ENCODE peak calls at places on chromosomes 12 and 14, in five cellular contexts. D, S, Z, Y and U are unnamed samples.

GRCh38 chr12:82517027-82517426 is 158.7 kb downstream of the METTL25 start:
- DNase-seq in D (no peak), S (peak; percentile 18), Z (no peak), Y (no peak), U (no peak)

GRCh38 chr14:72544615-72545387 is 349.1 kb downstream of the DPF3 start:
- DNase-seq in D (no peak), S (no peak), Z (no peak), Y (no peak), U (no peak)

GRCh38 chr12:4909397-4909733 is 340 bp upstream of the KCNA1 start:
- DNase-seq in D (no peak), S (no peak), Z (no peak), Y (no peak), U (no peak)

GRCh38 chr14:89771251-89771650 is 183.3 kb downstream of the EFCAB11 start:
- DNase-seq in D (peak; percentile 58), S (peak; percentile 32), Z (no peak), Y (peak; percentile 49), U (no peak)

GRCh38 chr12:127526925-127527324 is 740.0 kb upstream of the TMEM132C start:
- DNase-seq in D (no peak), S (no peak), Z (no peak), Y (no peak), U (no peak)

GRCh38 chr12:115404761-115405470 is 720.9 kb upstream of the TBX3 start:
- DNase-seq in D (peak; percentile 65), S (peak; percentile 83), Z (no peak), Y (peak; percentile 97), U (peak; percentile 70)

GRCh38 chr12:108495054-108495453 is 20.0 kb upstream of the FICD start:
- DNase-seq in D (no peak), S (peak; percentile 17), Z (no peak), Y (peak; percentile 17), U (no peak)

GRCh38 chr14:70061108-70061507 is 127.6 kb downstream of the SLC8A3 start:
- DNase-seq in D (no peak), S (no peak), Z (no peak), Y (no peak), U (no peak)

GRCh38 chr12:96208801-96209534 is 14.8 kb downstream of the ELK3 start:
- DNase-seq in D (no peak), S (peak; percentile 66), Z (no peak), Y (peak; percentile 70), U (no peak)

GRCh38 chr14:100677925-100678765 is 48.5 kb upstream of the DLK1 start:
- DNase-seq in D (peak; percentile 24), S (peak; percentile 89), Z (no peak), Y (peak; percentile 80), U (peak; percentile 78)

GRCh38 chr14:90893028-90893427 is 76.8 kb upstream of the TTC7B start:
- DNase-seq in D (no peak), S (no peak), Z (no peak), Y (no peak), U (no peak)

GRCh38 chr14:72699852-72700257 is 194.0 kb downstream of the DPF3 start:
- DNase-seq in D (peak; percentile 51), S (peak; percentile 91), Z (no peak), Y (peak; percentile 99), U (no peak)

GRCh38 chr14:99360774-99361595 is 89.0 kb upstream of the BCL11B start:
- DNase-seq in D (no peak), S (no peak), Z (no peak), Y (no peak), U (no peak)

GRCh38 chr12:57135487-57135886 is 7.2 kb downstream of the LRP1 start:
- DNase-seq in D (no peak), S (peak; percentile 92), Z (no peak), Y (peak; percentile 90), U (no peak)

GRCh38 chr12:34124608-34125007 is 102.3 kb downstream of the ALG10 start:
- DNase-seq in D (no peak), S (no peak), Z (no peak), Y (no peak), U (no peak)

GRCh38 chr12:111995782-111996480 is 17.0 kb downstream of the TMEM116 start:
- DNase-seq in D (no peak), S (no peak), Z (no peak), Y (no peak), U (no peak)

GRCh38 chr14:20435454-20436362 is at the start of gene KLHL33:
- DNase-seq in D (no peak), S (no peak), Z (no peak), Y (no peak), U (no peak)

GRCh38 chr12:66636771-66637170 is 42.1 kb downstream of the GRIP1 start:
- DNase-seq in D (no peak), S (no peak), Z (no peak), Y (no peak), U (no peak)

GRCh38 chr12:46763230-46763629 is 62.6 kb downstream of the SLC38A4 start:
- DNase-seq in D (no peak), S (no peak), Z (no peak), Y (no peak), U (no peak)

GRCh38 chr12:123106640-123107359 is 44.1 kb downstream of the PITPNM2 start:
- DNase-seq in D (no peak), S (no peak), Z (peak; percentile 54), Y (no peak), U (no peak)

GRCh38 chr12:48235796-48236333 is 32.8 kb upstream of the OR10AD1 start:
- DNase-seq in D (no peak), S (no peak), Z (no peak), Y (no peak), U (no peak)

GRCh38 chr12:65649126-65649525 is 175.2 kb upstream of the HMGA2 start:
- DNase-seq in D (peak; percentile 93), S (peak; percentile 98), Z (no peak), Y (peak; percentile 99), U (peak; percentile 97)

GRCh38 chr14:93005135-93005813 is 82.3 kb downstream of the CHGA start:
- DNase-seq in D (no peak), S (no peak), Z (no peak), Y (peak; percentile 19), U (no peak)

GRCh38 chr14:65206448-65207096 is 104.3 kb upstream of the MAX start:
- DNase-seq in D (peak; percentile 58), S (no peak), Z (no peak), Y (peak; percentile 70), U (no peak)

GRCh38 chr14:34328178-34328577 is 133.9 kb downstream of the SPTSSA start:
- DNase-seq in D (no peak), S (peak; percentile 26), Z (no peak), Y (no peak), U (no peak)

GRCh38 chr12:6029401-6029800 is 84.3 kb upstream of the ANO2 start:
- DNase-seq in D (no peak), S (no peak), Z (no peak), Y (no peak), U (no peak)

GRCh38 chr12:43282106-43282505 is 269.9 kb downstream of the ADAMTS20 start:
- DNase-seq in D (no peak), S (peak; percentile 74), Z (no peak), Y (peak; percentile 80), U (peak; percentile 31)
- TF ChIP-seq CTCF in D (peak; percentile 49), S (no peak), Z (no peak), Y (peak; percentile 43), U (no peak)

GRCh38 chr14:30648471-30648870 is 26.4 kb downstream of the SCFD1 start:
- DNase-seq in D (no peak), S (no peak), Z (no peak), Y (no peak), U (no peak)

GRCh38 chr14:30656190-30656632 is 34.1 kb downstream of the SCFD1 start:
- DNase-seq in D (no peak), S (peak; percentile 22), Z (peak; percentile 15), Y (peak; percentile 38), U (no peak)

GRCh38 chr14:30655658-30656057 is 33.5 kb downstream of the SCFD1 start:
- DNase-seq in D (no peak), S (no peak), Z (no peak), Y (no peak), U (no peak)

GRCh38 chr14:30655124-30655523 is 33.0 kb downstream of the SCFD1 start:
- DNase-seq in D (no peak), S (no peak), Z (no peak), Y (no peak), U (no peak)

GRCh38 chr14:30651934-30652333 is 29.8 kb downstream of the SCFD1 start:
- DNase-seq in D (no peak), S (no peak), Z (no peak), Y (no peak), U (no peak)
- H3K4me3 ChIP-seq in D (no peak overlapping the region), S (no peak overlapping the region), Z (no peak overlapping the region), Y (no peak overlapping the region), U (no peak overlapping the region)

DNA sequence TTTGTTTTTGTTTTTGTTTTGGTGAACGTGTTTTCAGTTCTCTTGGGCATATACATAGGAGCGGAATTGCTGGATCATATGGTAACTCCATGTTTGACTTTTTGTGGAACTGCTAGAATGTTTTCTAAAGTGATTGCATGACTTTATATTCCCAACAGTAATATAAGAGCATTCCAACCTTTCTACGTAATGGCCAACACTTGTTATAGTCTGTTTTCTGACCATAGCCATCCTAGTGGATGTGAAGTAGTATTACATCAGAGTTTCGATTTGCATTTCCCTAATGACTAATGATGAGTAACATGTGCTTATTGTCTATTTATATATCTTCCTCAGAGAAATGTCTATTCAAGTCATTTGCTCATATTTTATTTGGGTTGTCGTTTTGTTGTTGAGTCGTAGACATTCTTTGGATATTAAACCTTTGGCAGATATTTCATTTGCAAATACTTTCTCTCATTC is 268.7 kb downstream of the AEBP2 start:
- DNase-seq in D (no peak), S (no peak), Z (no peak), Y (peak; percentile 33), U (no peak)
- TF ChIP-seq CTCF in D (peak; percentile 27), S (peak; percentile 41), Z (no peak), Y (peak; percentile 35), U (no peak)

DNA sequence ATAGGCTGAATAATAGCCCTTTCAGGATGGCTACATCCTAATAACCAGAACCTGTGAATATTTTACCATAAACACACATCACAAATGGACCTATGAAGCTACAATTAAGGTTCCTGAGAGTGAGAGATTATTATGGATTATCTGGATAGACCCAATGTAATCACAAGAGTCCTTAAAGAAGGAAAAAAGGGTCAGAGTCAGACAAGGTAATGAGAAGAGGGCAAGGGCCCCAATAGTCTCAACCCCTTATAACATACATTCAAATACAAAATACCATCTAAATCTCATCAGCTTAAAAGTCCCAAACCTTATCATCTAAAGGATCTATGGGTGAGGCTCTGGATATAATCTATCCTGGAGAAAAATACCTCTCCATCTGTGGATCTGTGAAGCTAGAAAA is 64.7 kb downstream of the GARIN6 start:
- DNase-seq in D (no peak), S (no peak), Z (no peak), Y (no peak), U (no peak)
- H3K4me3 ChIP-seq in D (no peak overlapping the region), S (no peak overlapping the region), Z (no peak overlapping the region), Y (no peak overlapping the region), U (no peak overlapping the region)

DNA sequence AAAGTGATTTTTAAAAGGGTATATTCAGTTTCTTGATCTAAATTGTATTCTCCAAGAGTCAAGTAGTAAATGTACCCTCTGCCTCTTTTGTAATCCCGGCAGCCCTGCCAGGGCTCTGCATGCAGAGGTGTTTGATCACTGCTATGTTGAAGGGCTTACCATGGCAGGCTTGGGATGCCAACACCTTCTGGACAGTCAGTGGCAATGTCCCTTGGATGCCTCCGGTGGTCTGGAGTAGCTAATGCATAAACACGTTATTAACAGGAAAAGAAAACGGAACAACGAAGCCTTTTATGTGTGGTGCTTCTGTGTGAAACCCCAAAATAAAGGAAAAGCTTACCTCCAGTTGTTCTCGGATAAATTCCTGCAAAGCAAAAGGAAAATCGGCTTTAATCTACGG is 19.9 kb downstream of the EIF2B2 start:
- DNase-seq in D (no peak), S (no peak), Z (no peak), Y (no peak), U (no peak)
- TF ChIP-seq CTCF in D (peak; percentile 52), S (peak; percentile 31), Z (no peak), Y (peak; percentile 33), U (peak; percentile 50)